ENCODE peak calls at places on chromosomes 13 and 19, in nine cellular contexts. H, P, E, T, M, D, Z, J and I are unnamed samples.

GRCh38 chr13:97999653-98000052 is 46.2 kb downstream of the IPO5 start:
- DNase-seq in M (no peak), E (no peak), D (no peak), Z (no peak), T (no peak), H (no peak), J (no peak), P (no peak), I (no peak)

GRCh38 chr13:44974056-44974798 is 15.0 kb downstream of the NUFIP1 start:
- DNase-seq in H (peak; percentile 41), D (no peak), M (peak; percentile 71), E (no peak), T (peak; percentile 16), Z (peak; percentile 90), J (no peak), P (no peak), I (no peak)

GRCh38 chr19:33444238-33444992 is 70.9 kb downstream of the CEBPG start:
- DNase-seq in H (no peak), T (no peak), J (no peak), D (no peak), Z (no peak), E (no peak), P (no peak), M (no peak), I (no peak)

GRCh38 chr19:54415208-54415900 is at the start of gene TTYH1:
- DNase-seq in D (peak; percentile 66), J (no peak), Z (no peak), E (no peak), T (no peak), P (no peak), H (no peak), M (no peak), I (peak; percentile 48)

GRCh38 chr19:58522709-58523108 is 3.1 kb upstream of the ZBTB45 start:
- DNase-seq in E (no peak), M (no peak), H (no peak), J (no peak), T (no peak), Z (no peak), P (no peak), D (no peak), I (no peak)

GRCh38 chr13:107644136-107644535 is 571.2 kb downstream of the LIG4 start:
- DNase-seq in D (no peak), J (no peak), Z (no peak), P (no peak), E (no peak), T (no peak), M (no peak), H (no peak), I (no peak)

GRCh38 chr13:41222259-41222852 is 28.0 kb upstream of the KBTBD7 start:
- DNase-seq in J (peak; percentile 56), P (peak; percentile 68), M (peak; percentile 47), E (no peak), H (peak; percentile 75), Z (peak; percentile 71), D (peak; percentile 79), T (no peak), I (peak; percentile 16)

GRCh38 chr13:42129033-42129432 is 80.6 kb downstream of the DGKH start:
- DNase-seq in E (no peak), H (no peak), Z (no peak), T (no peak), D (peak; percentile 11), M (no peak), J (no peak), P (no peak), I (no peak)

GRCh38 chr19:11787536-11787935 is 10.8 kb upstream of the ZNF491 start:
- DNase-seq in J (no peak), T (no peak), M (no peak), Z (no peak), D (no peak), E (no peak), H (no peak), P (no peak), I (no peak)

GRCh38 chr19:50399368-50399745 is 15.2 kb downstream of the POLD1 start:
- DNase-seq in D (no peak), E (no peak), M (no peak), J (no peak), Z (no peak), H (no peak), T (no peak), P (no peak), I (no peak)

GRCh38 chr13:101726681-101727080 is 274.2 kb downstream of the ITGBL1 start:
- DNase-seq in J (no peak), E (no peak), T (no peak), M (no peak), D (no peak), P (no peak), H (no peak), Z (no peak), I (no peak)

GRCh38 chr19:11092181-11092538 is 2.9 kb downstream of the LDLR start:
- DNase-seq in M (no peak), E (no peak), P (no peak), D (no peak), H (peak; percentile 58), T (no peak), J (no peak), Z (peak; percentile 68), I (no peak)

GRCh38 chr13:50133277-50133953 is 118.2 kb downstream of the KCNRG start:
- DNase-seq in Z (no peak), D (peak; percentile 69), P (no peak), E (no peak), H (no peak), J (no peak), M (no peak), T (no peak), I (no peak)

GRCh38 chr13:101916108-101916757 is 463.8 kb downstream of the ITGBL1 start:
- DNase-seq in T (no peak), H (peak; percentile 6), P (no peak), E (peak; percentile 40), Z (peak; percentile 4), M (no peak), D (peak; percentile 81), J (no peak), I (peak; percentile 89)

GRCh38 chr13:48156466-48156865 is 61.6 kb upstream of the MED4 start:
- DNase-seq in J (peak; percentile 42), M (peak; percentile 36), T (no peak), D (peak; percentile 29), P (no peak), E (no peak), H (peak; percentile 47), Z (no peak), I (no peak)

GRCh38 chr19:791605-792360 is 5.5 kb upstream of the PTBP1 start:
- DNase-seq in M (no peak), P (no peak), E (peak; percentile 64), H (no peak), Z (peak; percentile 62), J (no peak), D (peak; percentile 18), T (no peak), I (peak; percentile 81)

GRCh38 chr13:36447501-36447900 is 15.2 kb downstream of the CCNA1 start:
- DNase-seq in J (no peak), Z (peak; percentile 67), E (no peak), P (no peak), T (no peak), H (no peak), M (no peak), D (no peak), I (no peak)
- H3K4me3 ChIP-seq in J (no peak overlapping the region), Z (no peak overlapping the region), E (no peak overlapping the region), P (no peak overlapping the region), T (no peak overlapping the region), H (no peak overlapping the region), M (no peak overlapping the region), D (no peak overlapping the region), I (no peak overlapping the region)

GRCh38 chr19:12838182-12838890 is at the start of gene MAST1:
- DNase-seq in D (peak; percentile 80), H (no peak), E (peak; percentile 25), M (no peak), T (no peak), P (no peak), J (peak; percentile 40), Z (peak; percentile 27), I (peak; percentile 65)
- H3K27me3 ChIP-seq in D (peaks cover 14% of the 10 kb centered on the region), H (peaks cover 14% of the 10 kb centered on the region), E (peaks cover 100% of the 10 kb centered on the region), M (peaks cover 15% of the 10 kb centered on the region), T (peaks cover 57% of the 10 kb centered on the region), P (peaks cover 55% of the 10 kb centered on the region), J (peaks cover 62% of the 10 kb centered on the region), Z (peaks cover 42% of the 10 kb centered on the region), I (no peaks in the 10 kb centered on the region)

GRCh38 chr13:73877399-73877798 is 256.8 kb downstream of the KLF12 start:
- DNase-seq in T (no peak), D (no peak), H (no peak), J (no peak), M (no peak), P (no peak), E (no peak), Z (no peak), I (no peak)

GRCh38 chr13:73879346-73880020 is 254.7 kb downstream of the KLF12 start:
- DNase-seq in M (no peak), T (no peak), H (no peak), P (no peak), D (no peak), E (no peak), Z (peak; percentile 4), J (no peak), I (peak; percentile 58)

GRCh38 chr13:73874460-73874859 is 259.7 kb downstream of the KLF12 start:
- DNase-seq in T (no peak), M (no peak), E (no peak), D (no peak), J (no peak), H (no peak), P (no peak), Z (no peak), I (no peak)

GRCh38 chr13:73872397-73872796 is 261.8 kb downstream of the KLF12 start:
- DNase-seq in Z (no peak), T (no peak), D (no peak), E (no peak), H (no peak), M (no peak), J (no peak), P (no peak), I (no peak)

DNA sequence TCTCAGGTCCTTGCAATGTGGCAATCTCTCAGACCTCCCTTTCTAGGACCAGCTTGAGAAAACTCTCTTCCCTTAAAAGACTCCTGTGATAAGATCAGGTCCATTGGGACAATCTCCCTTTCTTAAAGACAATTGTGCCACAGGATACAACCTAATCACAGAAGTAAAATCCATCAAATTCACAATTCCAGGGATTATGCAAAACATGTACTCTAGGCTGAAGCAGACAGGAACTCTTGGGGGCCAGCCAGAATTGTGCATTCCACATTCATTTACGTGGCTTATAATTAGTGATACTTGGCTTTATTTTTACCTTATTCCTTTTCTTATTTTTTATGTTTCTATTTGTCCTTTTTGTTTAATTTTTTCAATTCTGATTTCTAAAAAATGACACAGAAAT is 257.9 kb downstream of the KLF12 start:
- DNase-seq in E (no peak), J (no peak), H (no peak), P (no peak), M (no peak), T (no peak), Z (peak; percentile 47), D (no peak), I (no peak)
- TF ChIP-seq CTCF in E (no peak), J (no peak), H (no peak), P (no peak), M (no peak), T (no peak), Z (no peak), D (no peak), I (no peak)

DNA sequence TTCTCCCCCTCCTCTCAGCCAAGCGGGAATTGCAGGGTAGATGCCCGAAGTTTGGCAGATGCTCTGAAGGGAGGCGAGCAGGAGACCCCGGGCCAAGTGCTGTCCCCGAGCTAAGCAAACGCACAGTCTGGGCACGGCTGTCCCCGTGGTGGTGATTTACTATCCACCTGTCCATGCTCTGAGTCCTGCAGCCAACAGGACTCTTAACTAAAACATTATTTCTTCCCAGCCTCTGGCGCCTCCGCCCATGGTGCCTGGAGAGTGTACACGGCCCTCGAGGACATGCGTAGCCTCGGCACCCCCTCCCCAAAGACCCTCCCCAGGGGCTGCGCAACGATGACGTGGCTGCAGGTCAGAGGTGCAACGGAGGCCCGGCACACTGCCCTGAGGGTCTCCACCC is 7.6 kb downstream of the TINCR start:
- DNase-seq in P (no peak), H (no peak), T (no peak), E (no peak), Z (no peak), M (no peak), D (no peak), J (no peak), I (no peak)
- H3K4me3 ChIP-seq in P (no peak overlapping the region), H (no peak overlapping the region), T (no peak overlapping the region), E (no peak overlapping the region), Z (no peak overlapping the region), M (no peak overlapping the region), D (no peak overlapping the region), J (no peak overlapping the region), I (no peak overlapping the region)